ENCODE peak calls at places on chromosomes 6 and 20, in six cellular contexts. P is neural progenitor cell, X is SK-N-SH, W is PC-3, Y is GM23338, U is GM23248. K is an unnamed sample.

GRCh38 chr20:12166053-12166717 is 248.5 kb downstream of the BTBD3 start:
- DNase-seq in P (no peak), U (peak; percentile 57), Y (no peak), X (peak; percentile 7), W (peak; percentile 83), K (no peak)

GRCh38 chr6:100137759-100138158 is 143.7 kb upstream of the MCHR2 start:
- DNase-seq in Y (no peak), X (no peak), U (no peak), P (no peak), W (no peak), K (no peak)

GRCh38 chr6:124961784-124962611 is at the start of gene RNF217:
- DNase-seq in Y (peak; percentile 60), X (peak; percentile 34), U (peak; percentile 77), W (peak; percentile 27), P (peak; percentile 74), K (peak; percentile 9)

GRCh38 chr6:159214281-159214680 is 45.1 kb downstream of the FNDC1 start:
- DNase-seq in P (no peak), U (peak; percentile 25), Y (no peak), W (no peak), X (no peak), K (no peak)

GRCh38 chr6:107448776-107449175 is 10.6 kb downstream of the PDSS2 start:
- DNase-seq in P (no peak), Y (no peak), X (no peak), U (no peak), W (no peak), K (no peak)

GRCh38 chr20:44910690-44911262 is 916 bp downstream of the PABPC1L start:
- DNase-seq in W (peak; percentile 37), X (no peak), U (peak; percentile 15), Y (peak; percentile 45), P (peak; percentile 31), K (no peak)

GRCh38 chr20:19757973-19758887 is at the start of gene RIN2:
- DNase-seq in X (peak; percentile 98), U (peak; percentile 86), P (peak; percentile 98), W (peak; percentile 96), Y (peak; percentile 98), K (peak; percentile 38)

GRCh38 chr20:41467690-41468089 is 101.1 kb upstream of the EMILIN3 start:
- DNase-seq in U (no peak), W (no peak), X (no peak), P (no peak), Y (no peak), K (no peak)

GRCh38 chr6:153312633-153313032 is 181.6 kb upstream of the RGS17 start:
- DNase-seq in U (peak; percentile 37), P (peak; percentile 72), Y (peak; percentile 39), W (peak; percentile 69), X (peak; percentile 75), K (peak; percentile 31)

GRCh38 chr6:167588181-167588919 is 238.4 kb upstream of the AFDN start:
- DNase-seq in X (no peak), W (no peak), P (no peak), U (no peak), Y (no peak), K (no peak)

GRCh38 chr20:58213112-58213511 is 15.3 kb downstream of the ANKRD60 start:
- DNase-seq in Y (no peak), U (peak; percentile 68), X (peak; percentile 62), W (peak; percentile 34), P (peak; percentile 34), K (no peak)

GRCh38 chr20:24693466-24694156 is 224.2 kb downstream of the SYNDIG1 start:
- DNase-seq in P (no peak), Y (no peak), W (no peak), X (peak; percentile 8), U (no peak), K (no peak)

GRCh38 chr6:107488875-107489635 is 862 bp upstream of the SOBP start:
- DNase-seq in W (no peak), P (peak; percentile 80), X (peak; percentile 82), U (peak; percentile 47), Y (peak; percentile 86), K (no peak)

GRCh38 chr6:96014846-96015245 is 928 bp upstream of the FUT9 start:
- DNase-seq in W (no peak), X (peak; percentile 9), U (no peak), Y (peak; percentile 7), P (no peak), K (no peak)

GRCh38 chr6:137451926-137452325 is 42.3 kb downstream of the OLIG3 start:
- DNase-seq in Y (no peak), P (no peak), W (peak; percentile 30), U (peak; percentile 69), X (no peak), K (no peak)

GRCh38 chr6:142946181-142946923 is 1.4 kb upstream of the HIVEP2 start:
- DNase-seq in X (peak; percentile 92), W (peak; percentile 96), P (peak; percentile 91), U (peak; percentile 99), Y (peak; percentile 98), K (peak; percentile 77)

GRCh38 chr20:19789446-19789845 is 31.4 kb downstream of the RIN2 start:
- DNase-seq in P (peak; percentile 45), Y (peak; percentile 54), X (no peak), W (no peak), U (no peak), K (no peak)

GRCh38 chr6:163820745-163821456 is 406.4 kb downstream of the QKI start:
- DNase-seq in P (no peak), U (no peak), W (no peak), Y (no peak), X (peak; percentile 70), K (no peak)

DNA sequence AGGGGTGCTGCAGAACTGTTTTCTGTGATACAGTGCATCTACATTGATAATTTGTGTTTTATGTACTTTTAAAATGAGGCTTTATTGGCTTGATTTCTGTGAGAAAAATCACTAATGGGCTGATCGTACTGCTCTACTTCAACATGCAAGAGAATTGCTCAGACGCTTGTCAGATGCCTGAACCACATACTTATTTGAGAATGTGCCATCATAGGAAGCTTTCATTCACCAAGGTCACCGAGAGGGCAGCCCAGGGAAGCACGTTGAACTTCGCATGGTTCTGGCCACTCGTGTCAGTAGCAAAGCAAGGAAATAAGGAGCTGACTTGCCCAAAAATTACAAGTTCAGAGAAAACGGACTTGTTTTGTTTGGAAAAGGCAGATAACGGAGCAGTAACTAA is 168.5 kb upstream of the AKAP12 start:
- DNase-seq in W (peak; percentile 35), X (no peak), U (peak; percentile 93), P (no peak), Y (no peak), K (no peak)
- H3F3A ChIP-seq in W (peaks cover 11% of the 10 kb centered on the region), X (peaks cover 46% of the 10 kb centered on the region), U (peaks cover 57% of the 10 kb centered on the region), P (no peaks in the 10 kb centered on the region), Y (no peaks in the 10 kb centered on the region), K (no peaks in the 10 kb centered on the region)

GRCh38 chr20:37421988-37422387 is 76.0 kb downstream of the SRC start:
- DNase-seq in U (no peak), P (peak; percentile 39), X (no peak), W (no peak), Y (no peak), K (no peak)

GRCh38 chr20:37425103-37425625 is 79.2 kb downstream of the SRC start:
- DNase-seq in P (no peak), U (no peak), X (no peak), Y (no peak), W (no peak), K (no peak)

GRCh38 chr20:37422791-37423286 is 76.9 kb downstream of the SRC start:
- DNase-seq in X (no peak), W (no peak), U (no peak), Y (no peak), P (no peak), K (no peak)

GRCh38 chr20:37424062-37424851 is 78.3 kb downstream of the SRC start:
- DNase-seq in X (no peak), W (no peak), Y (no peak), P (no peak), U (no peak), K (no peak)

DNA sequence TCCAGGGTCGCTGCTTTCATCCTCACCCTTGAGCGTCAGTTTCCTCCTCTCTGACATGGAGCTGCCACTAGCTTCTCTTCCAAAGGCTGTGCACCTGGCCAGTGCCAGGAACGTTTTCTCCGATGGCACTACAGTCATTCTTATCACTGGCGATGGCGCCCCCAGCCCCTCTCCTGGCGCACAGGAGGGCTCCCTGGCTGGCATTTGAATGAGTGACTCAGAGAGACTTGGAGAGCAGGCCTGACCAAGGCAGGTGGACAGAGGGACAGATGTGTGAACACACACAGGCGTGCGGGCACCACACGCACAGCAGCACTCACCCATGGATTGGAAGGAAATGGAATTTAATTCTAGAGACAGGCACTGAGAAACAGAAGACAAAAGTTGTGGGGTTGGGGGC is 77.6 kb downstream of the SRC start:
- DNase-seq in Y (no peak), W (no peak), U (no peak), X (no peak), P (no peak), K (no peak)
- H3K27ac ChIP-seq in Y (no peak overlapping the region), W (no peak overlapping the region), U (no peak overlapping the region), X (no peak overlapping the region), P (no peak overlapping the region), K (no peak overlapping the region)

GRCh38 chr20:31566658-31567379 is 38.3 kb upstream of the ID1 start:
- DNase-seq in W (peak; percentile 84), P (no peak), X (no peak), Y (peak; percentile 69), U (no peak), K (peak; percentile 87)
- H3F3A ChIP-seq in W (no peaks in the 10 kb centered on the region), P (peaks cover 17% of the 10 kb centered on the region), X (peaks cover 55% of the 10 kb centered on the region), Y (peaks cover 87% of the 10 kb centered on the region), U (peaks cover 66% of the 10 kb centered on the region), K (peaks cover 63% of the 10 kb centered on the region)

DNA sequence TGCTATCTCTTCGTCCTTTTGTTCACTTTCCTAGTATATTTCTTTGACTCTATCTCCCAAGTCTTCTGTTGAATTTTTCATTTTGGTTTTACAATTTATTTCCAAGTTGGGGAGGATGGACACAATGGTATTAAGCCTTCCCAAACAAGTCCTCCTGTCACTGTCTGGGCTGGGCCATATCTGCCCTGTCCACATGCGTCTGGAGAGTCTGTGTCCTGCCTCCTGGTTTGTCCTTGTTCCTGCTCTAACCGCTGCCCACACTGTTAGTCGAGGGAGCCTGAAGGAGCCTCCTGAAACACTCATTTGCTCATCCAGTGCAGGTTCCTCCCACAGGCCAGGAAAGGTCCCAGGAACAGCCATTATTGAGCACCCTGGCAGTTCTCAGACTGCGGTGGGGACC is 17.1 kb downstream of the MYT1 start:
- DNase-seq in U (no peak), W (no peak), Y (no peak), P (no peak), X (no peak), K (no peak)
- H3K27ac ChIP-seq in U (no peak overlapping the region), W (no peak overlapping the region), Y (no peak overlapping the region), P (no peak overlapping the region), X (no peak overlapping the region), K (no peak overlapping the region)

DNA sequence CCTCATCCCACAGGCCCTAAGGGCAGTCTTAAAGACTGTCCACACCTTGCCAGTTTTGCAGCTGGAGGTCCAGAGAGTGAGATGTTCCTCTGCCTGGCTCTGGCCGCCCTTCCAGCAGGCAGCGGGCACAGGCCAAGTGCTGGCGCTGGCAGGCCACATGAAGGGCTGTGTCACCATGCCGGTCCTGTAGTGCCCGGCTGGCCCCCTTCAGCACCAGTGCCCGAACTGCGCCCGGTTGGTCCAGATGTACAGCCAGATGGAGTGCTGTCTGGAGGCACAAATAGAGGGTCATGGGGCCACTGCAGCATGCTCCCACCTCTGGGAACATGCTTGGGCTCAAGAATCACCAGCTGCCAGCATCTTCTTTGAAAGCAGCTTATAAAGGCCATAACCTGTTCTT is 3.8 kb downstream of the NFKBIE start:
- DNase-seq in U (no peak), W (no peak), Y (no peak), X (no peak), P (no peak), K (no peak)
- H3F3A ChIP-seq in U (peaks cover 10% of the 10 kb centered on the region), W (no peaks in the 10 kb centered on the region), Y (peaks cover 9% of the 10 kb centered on the region), X (peaks cover 7% of the 10 kb centered on the region), P (peaks cover 13% of the 10 kb centered on the region), K (peaks cover 60% of the 10 kb centered on the region)

GRCh38 chr6:593139-593906 is 63.6 kb downstream of the HUS1B start:
- DNase-seq in P (peak; percentile 76), X (peak; percentile 52), W (peak; percentile 82), Y (peak; percentile 82), U (peak; percentile 73), K (peak; percentile 70)
- H3K27ac ChIP-seq in P (no peak overlapping the region), X (no peak overlapping the region), W (no peak overlapping the region), Y (peak overlapping the region; percentile 41), U (no peak overlapping the region), K (no peak overlapping the region)